ENCODE peak calls at places on chromosomes 16 and 17, in five cellular contexts. J, N, I, V and Q are unnamed samples. For H3K9me3, the result is how much of the 10 kb centered on the place peaks cover.

GRCh38 chr17:37671813-37672544 is 28.7 kb upstream of the DDX52 start:
- DNase-seq in N (peak), V (peak), J (no peak), I (no peak), Q (no peak)

GRCh38 chr17:66450008-66450856 is 147.8 kb downstream of the PRKCA start:
- DNase-seq in V (no peak), N (no peak), J (no peak), I (no peak), Q (no peak)

GRCh38 chr17:63039342-63039741 is 73.3 kb downstream of the TANC2 start:
- DNase-seq in I (peak), V (peak), N (no peak), J (no peak), Q (no peak)

GRCh38 chr17:57726838-57727237 is 18.3 kb downstream of the CCDC182 start:
- DNase-seq in N (no peak), I (no peak), V (no peak), J (no peak), Q (no peak)

GRCh38 chr16:86575754-86576557 is 2.4 kb upstream of the FOXL1 start:
- DNase-seq in V (peak), J (no peak), N (peak), I (no peak), Q (no peak)

GRCh38 chr16:53515811-53516210 is 12.8 kb upstream of the AKTIP start:
- DNase-seq in N (no peak), I (no peak), J (no peak), V (no peak), Q (no peak)

GRCh38 chr17:676060-676745 is 38.4 kb downstream of the VPS53 start:
- DNase-seq in N (no peak), I (no peak), J (no peak), V (peak), Q (no peak)

GRCh38 chr16:11207646-11208045 is 48.4 kb downstream of the SOCS1 start:
- DNase-seq in J (no peak), I (no peak), V (no peak), N (no peak), Q (no peak)

GRCh38 chr17:1050246-1050995 is 53.5 kb downstream of the TIMM22 start:
- DNase-seq in V (no peak), I (no peak), N (no peak), J (no peak), Q (no peak)

GRCh38 chr17:14294876-14295275 is 6.0 kb upstream of the HS3ST3B1 start:
- DNase-seq in V (no peak), I (no peak), J (no peak), N (no peak), Q (no peak)

GRCh38 chr17:64784353-64784798 is 122.3 kb upstream of the SMURF2 start:
- DNase-seq in N (no peak), I (no peak), J (no peak), V (no peak), Q (no peak)

GRCh38 chr17:39553326-39553945 is 54.3 kb downstream of the NEUROD2 start:
- DNase-seq in V (peak), J (no peak), I (no peak), N (peak), Q (no peak)

GRCh38 chr16:25633549-25633948 is 58.2 kb upstream of the HS3ST4 start:
- DNase-seq in N (no peak), I (no peak), J (no peak), V (no peak), Q (no peak)

GRCh38 chr16:70437017-70437581 is 1.8 kb downstream of the ST3GAL2 start:
- DNase-seq in V (peak), I (no peak), N (peak), J (no peak), Q (no peak)

GRCh38 chr17:1108810-1109605 is 70.8 kb downstream of the ABR start:
- DNase-seq in V (peak), J (no peak), I (peak), N (peak), Q (no peak)

GRCh38 chr17:76864024-76864423 is 4.2 kb upstream of the MGAT5B start:
- DNase-seq in J (no peak), N (no peak), I (no peak), V (no peak), Q (no peak)

GRCh38 chr16:84643180-84643583 is 5.1 kb upstream of the KLHL36 start:
- DNase-seq in N (peak), V (peak), I (no peak), J (no peak), Q (no peak)

GRCh38 chr17:75488693-75489510 is 26.4 kb downstream of the CASKIN2 start:
- DNase-seq in V (no peak), J (no peak), I (no peak), N (no peak), Q (no peak)

GRCh38 chr17:63246344-63246743 is 199.8 kb downstream of the CYB561 start:
- DNase-seq in V (peak), J (no peak), I (no peak), N (peak), Q (peak)

GRCh38 chr16:9840761-9841665 is 341.2 kb downstream of the GRIN2A start:
- DNase-seq in J (peak), V (no peak), N (no peak), I (no peak), Q (no peak)

GRCh38 chr17:57999496-58000017 is 7.5 kb downstream of the SRSF1 start:
- DNase-seq in J (peak), V (peak), N (peak), I (peak), Q (peak)

GRCh38 chr16:17440131-17440530 is 30.6 kb downstream of the XYLT1 start:
- DNase-seq in N (no peak), J (no peak), V (no peak), I (no peak), Q (no peak)

GRCh38 chr16:72768611-72769010 is 279.3 kb downstream of the ZFHX3 start:
- DNase-seq in J (no peak), N (no peak), V (no peak), I (no peak), Q (no peak)

GRCh38 chr16:85598141-85598540 is 15.0 kb upstream of the GSE1 start:
- DNase-seq in I (no peak), J (no peak), N (no peak), V (no peak), Q (no peak)

GRCh38 chr17:37743612-37743874 is 1.3 kb downstream of the HNF1B start:
- DNase-seq in V (no peak), J (no peak), N (no peak), I (no peak), Q (no peak)

GRCh38 chr16:1998852-1999801 is 9.4 kb downstream of the SYNGR3 start:
- DNase-seq in I (no peak), V (no peak), N (no peak), J (no peak), Q (no peak)

GRCh38 chr17:1481736-1482135 is 10.8 kb downstream of the MYO1C start:
- DNase-seq in I (no peak), J (no peak), V (no peak), N (no peak), Q (no peak)

GRCh38 chr17:49373115-49373514 is 11.1 kb upstream of the ZNF652 start:
- DNase-seq in J (no peak), I (no peak), N (no peak), V (no peak), Q (no peak)

GRCh38 chr16:23408242-23409201 is 44.5 kb downstream of the COG7 start:
- DNase-seq in V (peak), I (no peak), J (no peak), N (peak), Q (no peak)

GRCh38 chr16:4052096-4052495 is 64.1 kb downstream of the ADCY9 start:
- DNase-seq in N (no peak), I (no peak), J (no peak), V (no peak), Q (no peak)

GRCh38 chr16:71479420-71479819 is 9.7 kb downstream of the ZNF19 start:
- DNase-seq in N (peak), J (no peak), I (no peak), V (peak), Q (no peak)

GRCh38 chr16:15667091-15667742 is 17.2 kb downstream of the NDE1 start:
- DNase-seq in N (no peak), V (no peak), J (no peak), I (no peak), Q (no peak)

GRCh38 chr17:59899099-59899498 is 6.2 kb downstream of the RPS6KB1 start:
- DNase-seq in V (no peak), J (no peak), N (peak), I (no peak), Q (no peak)

GRCh38 chr16:735982-736453 is 4.8 kb downstream of the CIAO3 start:
- DNase-seq in I (peak), V (no peak), J (no peak), N (no peak), Q (no peak)

GRCh38 chr17:50015146-50015545 is 20.1 kb upstream of the DLX3 start:
- DNase-seq in N (no peak), V (no peak), J (no peak), I (no peak), Q (no peak)

GRCh38 chr17:49935526-49936210 is 33.3 kb upstream of the DLX4 start:
- DNase-seq in I (no peak), J (no peak), N (no peak), V (no peak), Q (no peak)

GRCh38 chr16:7397901-7398300 is 65.3 kb downstream of the RBFOX1 start:
- DNase-seq in N (no peak), I (no peak), J (no peak), V (no peak), Q (no peak)

GRCh38 chr17:34572483-34572882 is 6.9 kb upstream of the TMEM132E start:
- DNase-seq in V (no peak), N (no peak), I (no peak), J (no peak), Q (no peak)

DNA sequence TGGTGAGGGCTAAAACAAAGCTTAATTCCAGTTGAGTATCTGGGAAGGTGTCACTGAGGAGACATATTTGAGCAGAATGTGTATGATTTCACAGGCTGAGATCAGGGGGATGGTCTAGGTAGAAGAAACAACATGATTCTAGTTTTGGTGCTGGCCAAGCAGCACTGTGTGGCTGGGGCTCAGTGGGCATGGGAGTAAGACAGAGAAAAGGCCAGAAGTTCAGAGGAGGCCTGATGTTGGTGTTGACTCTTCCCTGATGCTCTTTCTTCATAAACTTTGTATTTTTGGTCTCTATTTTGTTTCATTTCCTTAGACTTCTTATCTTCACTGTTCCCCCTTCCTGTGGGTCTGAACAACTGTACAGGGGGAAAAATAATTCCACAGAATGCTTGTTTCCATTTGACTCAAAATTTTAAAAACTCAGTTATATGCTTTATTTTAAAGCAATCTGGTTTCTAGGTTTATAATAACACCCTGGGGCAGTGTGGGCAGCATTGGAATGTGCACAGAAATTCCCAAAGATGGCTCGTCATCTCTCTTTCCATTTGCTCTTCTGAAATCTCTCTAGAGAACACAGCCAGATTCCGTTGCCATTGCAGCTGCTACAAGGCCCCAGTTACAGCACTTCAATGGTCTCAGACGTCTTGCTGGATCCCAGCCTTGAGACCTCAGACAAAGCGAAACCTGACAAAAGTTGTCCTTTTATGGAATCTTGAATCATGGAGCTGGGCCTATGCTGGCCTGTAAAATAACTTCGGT is 68.3 kb downstream of the SNX11 start:
- DNase-seq in J (no peak), V (peak), N (peak), I (no peak), Q (no peak)
- H3K9ac ChIP-seq in J (no peak), V (no peak), N (peak), I (no peak), Q (peak)

GRCh38 chr17:81655378-81656117 is 794 bp downstream of the PDE6G start:
- DNase-seq in I (no peak), N (no peak), J (no peak), V (no peak), Q (no peak)
- H3K4me3 ChIP-seq in I (no peak), N (no peak), J (no peak), V (no peak), Q (no peak)

DNA sequence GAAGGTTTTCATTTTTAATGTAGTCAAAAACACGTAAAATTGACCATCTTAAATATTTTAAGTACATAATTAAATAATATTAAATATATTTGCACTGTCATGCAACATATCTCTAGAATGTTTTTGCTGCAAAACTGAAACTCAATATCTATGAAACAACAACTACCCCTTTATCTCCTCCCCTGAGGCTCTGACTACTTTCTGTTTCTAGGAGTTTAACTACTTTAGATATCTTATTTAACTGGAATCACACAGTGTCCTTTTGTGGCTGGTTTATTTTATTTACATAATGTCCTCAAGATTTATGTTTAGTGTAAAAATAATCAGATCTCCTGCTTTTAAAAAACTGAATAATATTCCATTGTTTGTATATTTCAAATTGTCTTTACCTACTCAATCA is 2003.9 kb downstream of the TP53TG3F start:
- DNase-seq in V (no peak), N (no peak), J (no peak), I (peak), Q (no peak)
- H3K9me3 ChIP-seq in V (under half), N (under half), J (under half), I (under half), Q (under half)

GRCh38 chr17:17751996-17752821 is 71.0 kb downstream of the RAI1 start:
- DNase-seq in J (peak), V (peak), N (peak), I (peak), Q (peak)
- H3K9ac ChIP-seq in J (peak), V (peak), N (peak), I (peak), Q (peak)

GRCh38 chr17:78249836-78250806 is 18.7 kb downstream of the TMEM235 start:
- DNase-seq in J (no peak), V (no peak), N (no peak), I (no peak), Q (no peak)

GRCh38 chr17:78251773-78252103 is 20.3 kb downstream of the TMEM235 start:
- DNase-seq in N (no peak), I (no peak), V (no peak), J (no peak), Q (no peak)

GRCh38 chr17:78252111-78252634 is 20.7 kb downstream of the TMEM235 start:
- DNase-seq in I (peak), V (no peak), N (no peak), J (no peak), Q (no peak)

GRCh38 chr17:78252701-78253635 is 21.5 kb downstream of the TMEM235 start:
- DNase-seq in J (no peak), V (no peak), N (no peak), I (peak), Q (no peak)

DNA sequence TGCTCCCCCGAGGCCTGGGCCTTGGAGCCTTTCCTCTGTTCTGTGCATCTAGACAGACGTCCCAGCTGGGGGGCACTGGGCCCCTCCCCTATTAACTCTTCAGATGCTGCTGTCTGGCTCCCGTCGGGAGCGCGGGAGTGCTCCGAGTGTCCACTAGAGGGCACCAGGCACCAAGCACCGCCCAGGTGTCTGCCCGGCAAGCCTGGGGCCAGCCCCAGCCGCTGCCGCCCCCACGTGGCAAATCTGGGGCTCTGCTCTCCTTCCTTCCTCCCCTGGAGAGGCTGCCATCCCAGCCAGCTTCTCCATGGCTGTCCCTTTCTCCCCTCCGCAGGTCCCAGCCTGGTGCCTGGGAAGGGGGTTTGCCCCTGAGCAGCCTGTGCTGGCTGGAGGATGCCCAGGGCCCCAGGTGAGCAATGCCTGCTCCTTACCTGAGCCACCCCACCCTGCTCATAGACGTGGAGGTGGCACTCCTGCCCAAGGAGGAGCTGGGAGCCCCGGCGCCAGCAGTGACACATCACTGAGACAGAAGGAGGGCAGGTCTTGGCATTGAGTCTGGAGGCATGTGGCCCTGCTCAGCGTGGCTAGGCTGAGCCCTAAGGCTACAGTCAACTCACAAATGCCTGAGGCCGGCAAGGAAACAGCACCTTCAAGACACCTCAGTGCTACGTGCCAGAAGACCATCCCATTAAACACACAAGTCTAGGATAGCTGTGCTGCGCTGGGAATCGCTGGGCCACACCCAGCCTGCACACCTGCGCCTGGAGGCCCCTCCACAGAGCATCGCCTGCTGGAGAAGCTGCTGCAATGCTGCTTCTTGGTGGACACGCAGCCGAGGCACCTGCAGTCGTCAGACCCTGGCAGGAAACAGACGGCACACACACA is 19.7 kb downstream of the TMEM235 start:
- DNase-seq in V (peak), J (no peak), N (peak), I (peak), Q (no peak)
- H3K4me3 ChIP-seq in V (no peak), J (no peak), N (no peak), I (peak), Q (no peak)